ENCODE peak calls at places on chromosomes 2 and 18, in five cellular contexts. U is astrocyte of the hippocampus, Q is activated B cell treated with CpG ODN at 0.5 μM for 24 hours, Y is NB4, A is EL. E is an unnamed sample.

GRCh38 chr18:49626842-49627360 is 65.0 kb downstream of the LIPG start:
- DNase-seq in U (no peak), Y (no peak), A (no peak), Q (no peak), E (no peak)

GRCh38 chr18:31445908-31446307 is 1.6 kb upstream of the DSG3 start:
- DNase-seq in U (no peak), Y (no peak), A (no peak), Q (no peak), E (no peak)

GRCh38 chr2:105427485-105427884 is 28.6 kb upstream of the FHL2 start:
- DNase-seq in Q (no peak), Y (no peak), A (no peak), U (no peak), E (no peak)

GRCh38 chr18:67600781-67601180 is 84.3 kb upstream of the DSEL start:
- DNase-seq in Y (no peak), A (no peak), U (no peak), Q (no peak), E (no peak)

GRCh38 chr2:222311978-222312738 is 13.4 kb upstream of the PAX3 start:
- DNase-seq in Q (no peak), A (no peak), U (no peak), Y (no peak), E (no peak)

GRCh38 chr2:88842656-88843055 is 151.2 kb downstream of the RPIA start:
- DNase-seq in Q (no peak), U (no peak), Y (no peak), A (no peak), E (no peak)

GRCh38 chr2:199841409-199841808 is 9.6 kb downstream of the FTCDNL1 start:
- DNase-seq in Y (no peak), Q (no peak), A (no peak), U (no peak), E (no peak)

GRCh38 chr2:238009563-238009962 is 42.7 kb downstream of the UBE2F start:
- DNase-seq in A (no peak), Y (no peak), Q (no peak), U (no peak), E (no peak)

GRCh38 chr18:37322497-37323035 is 243.0 kb downstream of the CELF4 start:
- DNase-seq in Y (peak; percentile 38), U (peak; percentile 75), A (peak; percentile 38), Q (no peak), E (no peak)

GRCh38 chr18:57004366-57005121 is 142.3 kb upstream of the BOD1L2 start:
- DNase-seq in A (peak; percentile 54), Q (no peak), U (peak; percentile 31), Y (peak; percentile 63), E (no peak)

GRCh38 chr2:112706170-112706664 is 14.6 kb upstream of the NT5DC4 start:
- DNase-seq in A (peak; percentile 71), Y (peak; percentile 99), U (peak; percentile 81), Q (no peak), E (no peak)

GRCh38 chr2:25310965-25311865 is 30.5 kb downstream of the DNMT3A start:
- DNase-seq in Q (no peak), Y (no peak), A (no peak), U (no peak), E (peak; percentile 98)

GRCh38 chr2:42486145-42486906 is 7.5 kb downstream of the KCNG3 start:
- DNase-seq in U (no peak), Y (no peak), A (no peak), Q (no peak), E (no peak)

GRCh38 chr2:120861191-120861575 is 125.5 kb downstream of the GLI2 start:
- DNase-seq in U (no peak), Y (no peak), Q (no peak), A (no peak), E (no peak)

GRCh38 chr2:85892216-85892944 is 3.6 kb upstream of the ST3GAL5 start:
- DNase-seq in U (no peak), Q (no peak), Y (peak; percentile 15), A (no peak), E (no peak)

GRCh38 chr18:56459451-56459777 is 179.0 kb downstream of the TXNL1 start:
- DNase-seq in Y (no peak), A (no peak), U (peak; percentile 13), Q (no peak), E (no peak)

GRCh38 chr2:100124746-100125145 is 17.6 kb downstream of the AFF3 start:
- DNase-seq in A (peak; percentile 45), U (peak; percentile 9), Q (no peak), Y (no peak), E (no peak)

GRCh38 chr2:175207741-175208438 is 26.4 kb upstream of the ATP5MC3 start:
- DNase-seq in Q (no peak), A (no peak), Y (no peak), U (peak; percentile 23), E (no peak)

GRCh38 chr2:239257511-239257937 is 143.3 kb downstream of the HDAC4 start:
- DNase-seq in A (peak; percentile 86), Y (peak; percentile 93), Q (no peak), U (peak; percentile 87), E (no peak)

GRCh38 chr2:234195516-234195915 is 145.0 kb downstream of the SPP2 start:
- DNase-seq in Q (no peak), Y (no peak), A (no peak), U (no peak), E (no peak)

GRCh38 chr2:143482761-143483160 is 353.5 kb downstream of the ARHGAP15 start:
- DNase-seq in Q (no peak), U (no peak), Y (no peak), A (no peak), E (no peak)

GRCh38 chr2:126906781-126907180 is 8.1 kb downstream of the TEX51 start:
- DNase-seq in Q (no peak), A (no peak), U (no peak), Y (no peak), E (no peak)

GRCh38 chr2:212227755-212228154 is 310.8 kb downstream of the ERBB4 start:
- DNase-seq in Q (no peak), Y (peak; percentile 10), A (peak; percentile 68), U (peak; percentile 80), E (peak; percentile 79)

GRCh38 chr2:196384729-196385128 is 213.4 kb upstream of the STK17B start:
- DNase-seq in U (no peak), A (no peak), Y (no peak), Q (no peak), E (no peak)

GRCh38 chr2:61937881-61938280 is 32.4 kb downstream of the COMMD1 start:
- DNase-seq in U (no peak), Y (no peak), Q (no peak), A (no peak), E (no peak)

GRCh38 chr18:65363911-65364632 is 386.7 kb upstream of the CDH7 start:
- DNase-seq in U (peak; percentile 10), Q (no peak), Y (no peak), A (no peak), E (no peak)

GRCh38 chr2:96962567-96963203 is 23.7 kb downstream of the FAM178B start:
- DNase-seq in A (no peak), Q (no peak), U (peak; percentile 8), Y (no peak), E (no peak)

GRCh38 chr2:176473177-176473576 is 203.9 kb downstream of the MTX2 start:
- DNase-seq in A (peak; percentile 37), Q (no peak), Y (no peak), U (peak; percentile 12), E (no peak)

GRCh38 chr2:200748779-200749178 is 62.9 kb upstream of the BZW1 start:
- DNase-seq in Q (no peak), U (no peak), A (no peak), Y (peak; percentile 18), E (no peak)

GRCh38 chr18:2857491-2858063 is 10.8 kb downstream of the EMILIN2 start:
- DNase-seq in Q (no peak), A (peak; percentile 88), Y (peak; percentile 96), U (peak; percentile 40), E (no peak)

GRCh38 chr2:10246370-10246769 is 56.3 kb upstream of the HPCAL1 start:
- DNase-seq in Y (no peak), U (no peak), A (no peak), Q (no peak), E (no peak)

GRCh38 chr18:36775396-36775795 is 53.4 kb downstream of the TPGS2 start:
- DNase-seq in Q (no peak), A (no peak), Y (no peak), U (no peak), E (no peak)

GRCh38 chr2:23454501-23455120 is 69.6 kb downstream of the KLHL29 start:
- DNase-seq in Q (no peak), U (no peak), A (no peak), Y (peak; percentile 59), E (no peak)

GRCh38 chr2:239098288-239098970 is 250.5 kb downstream of the TWIST2 start:
- DNase-seq in Y (no peak), A (peak; percentile 48), U (no peak), Q (no peak), E (no peak)

GRCh38 chr2:106201656-106202055 is 7.6 kb upstream of the UXS1 start:
- DNase-seq in A (no peak), Q (no peak), U (no peak), Y (peak; percentile 61), E (no peak)

GRCh38 chr2:17969661-17970060 is 91.2 kb downstream of the KCNS3 start:
- DNase-seq in A (no peak), U (peak; percentile 50), Y (no peak), Q (no peak), E (no peak)

GRCh38 chr2:101619191-101619591 is 78.3 kb upstream of the MAP4K4 start:
- DNase-seq in Q (no peak), A (no peak), Y (peak; percentile 76), U (no peak), E (no peak)

E was measured in LNCaP clone FGC.